ENCODE peak calls at places on chromosome 3, in six cellular contexts. M, W, L, X, B and G are unnamed samples.

GRCh38 chr3:30472090-30472489 is 134.3 kb upstream of the TGFBR2 start:
- DNase-seq in M (no peak), W (peak), L (no peak), X (no peak), B (no peak), G (no peak)

GRCh38 chr3:71978150-71978721 is 193.3 kb upstream of the PROK2 start:
- DNase-seq in M (no peak), W (no peak), L (no peak), X (no peak), B (no peak), G (no peak)

GRCh38 chr3:117139681-117140080 is 430.1 kb downstream of the TUSC7 start:
- DNase-seq in M (no peak), W (no peak), L (no peak), X (no peak), B (no peak), G (no peak)

GRCh38 chr3:194537732-194538247 is 51.0 kb upstream of the ATP13A3 start:
- DNase-seq in M (no peak), W (peak), L (no peak), X (peak), B (no peak), G (peak)

GRCh38 chr3:126607214-126607908 is 47.6 kb downstream of the TXNRD3 start:
- DNase-seq in M (no peak), W (no peak), L (no peak), X (no peak), B (no peak), G (peak)

GRCh38 chr3:176375519-176375918 is 821.8 kb downstream of the TBL1XR1 start:
- DNase-seq in M (no peak), W (no peak), L (no peak), X (no peak), B (no peak), G (no peak)

GRCh38 chr3:59783468-59783988 is 733.7 kb upstream of the CFAP20DC start:
- DNase-seq in M (no peak), W (no peak), L (no peak), X (no peak), B (peak), G (no peak)

GRCh38 chr3:69144631-69145244 is 22.3 kb upstream of the LMOD3 start:
- DNase-seq in M (no peak), W (no peak), L (no peak), X (peak), B (no peak), G (no peak)

GRCh38 chr3:67018105-67018788 is 20.1 kb downstream of the KBTBD8 start:
- DNase-seq in M (no peak), W (peak), L (no peak), X (no peak), B (no peak), G (peak)